ENCODE peak calls at places on chromosomes 6 and 20, in six cellular contexts. K is neuronal stem cell, C is brain microvascular endothelial cell, E is aorta, J is GM23248, G is stomach. H is an unnamed sample.
A peak's percentile ranks its signal among the peaks of the same experiment; 100 is the strongest.

GRCh38 chr6:78538002-78538401 is 329.3 kb upstream of the IRAK1BP1 start:
- DNase-seq in K (no peak), C (peak; percentile 66), E (no peak), J (peak; percentile 45), G (no peak), H (peak; percentile 14)

GRCh38 chr20:43955244-43956191 is 40.9 kb downstream of the TOX2 start:
- DNase-seq in K (no peak), C (peak; percentile 77), E (no peak), J (peak; percentile 97), G (no peak), H (peak; percentile 58)

GRCh38 chr6:143205983-143206382 is 145.3 kb downstream of the AIG1 start:
- DNase-seq in K (no peak), C (no peak), E (no peak), J (peak; percentile 68), G (no peak), H (no peak)

GRCh38 chr6:82980086-82980485 is 85.6 kb downstream of the UBE3D start:
- DNase-seq in K (no peak), C (no peak), E (no peak), J (peak; percentile 78), G (no peak), H (no peak)

GRCh38 chr20:9460518-9460917 is 53.9 kb upstream of the LAMP5 start:
- DNase-seq in K (no peak), C (peak; percentile 40), E (no peak), J (peak; percentile 47), G (no peak), H (no peak)

GRCh38 chr6:43971776-43972126 is 155.5 kb downstream of the MRPL14 start:
- DNase-seq in K (no peak), C (no peak), E (no peak), J (peak; percentile 15), G (no peak), H (no peak)

GRCh38 chr6:68087399-68088133 is 547.5 kb upstream of the ADGRB3 start:
- DNase-seq in K (no peak), C (no peak), E (no peak), J (no peak), G (no peak), H (no peak)

GRCh38 chr6:35640017-35640664 is 48.6 kb downstream of the FKBP5 start:
- DNase-seq in K (no peak), C (no peak), E (no peak), J (peak; percentile 28), G (no peak), H (peak; percentile 10)

GRCh38 chr6:137341721-137342195 is 122.6 kb upstream of the IFNGR1 start:
- DNase-seq in K (no peak), C (no peak), E (no peak), J (peak; percentile 65), G (peak; percentile 65), H (no peak)

GRCh38 chr6:6751615-6752014 is 163.1 kb downstream of the LY86 start:
- DNase-seq in K (no peak), C (no peak), E (no peak), J (peak; percentile 65), G (no peak), H (no peak)

GRCh38 chr20:10497283-10497682 is 62.2 kb downstream of the SLX4IP start:
- DNase-seq in K (no peak), C (no peak), E (no peak), J (no peak), G (no peak), H (no peak)

GRCh38 chr6:25248100-25248499 is 31.1 kb upstream of the CARMIL1 start:
- DNase-seq in K (no peak), C (peak; percentile 87), E (no peak), J (peak; percentile 75), G (no peak), H (no peak)

GRCh38 chr6:151475653-151476523 is 17.9 kb upstream of the CCDC170 start:
- DNase-seq in K (no peak), C (peak; percentile 36), E (no peak), J (peak; percentile 77), G (peak; percentile 38), H (no peak)

GRCh38 chr20:22744341-22745193 is 160.2 kb upstream of the FOXA2 start:
- DNase-seq in K (no peak), C (no peak), E (no peak), J (no peak), G (no peak), H (no peak)

GRCh38 chr6:108896111-108896661 is 48.0 kb downstream of the ARMC2 start:
- DNase-seq in K (no peak), C (peak; percentile 82), E (no peak), J (peak; percentile 91), G (no peak), H (no peak)

GRCh38 chr6:108895591-108895990 is 47.4 kb downstream of the ARMC2 start:
- DNase-seq in K (no peak), C (no peak), E (no peak), J (peak; percentile 45), G (no peak), H (no peak)

GRCh38 chr6:108902389-108902792 is 54.2 kb downstream of the ARMC2 start:
- DNase-seq in K (peak; percentile 21), C (no peak), E (no peak), J (peak; percentile 48), G (no peak), H (no peak)

GRCh38 chr6:108897371-108897770 is 49.1 kb downstream of the ARMC2 start:
- DNase-seq in K (no peak), C (peak; percentile 37), E (no peak), J (peak; percentile 19), G (peak; percentile 68), H (peak; percentile 54)
- H3K27ac ChIP-seq in K (no peak overlapping the region), C (peak overlapping the region; percentile 93), E (no peak overlapping the region), J (peak overlapping the region; percentile 91), G (no peak overlapping the region), H (peak overlapping the region; percentile 69)

GRCh38 chr6:118652051-118652699 is 784 bp upstream of the CEP85L start:
- DNase-seq in K (no peak), C (no peak), E (no peak), J (no peak), G (no peak), H (no peak)
- H3K27ac ChIP-seq in K (no peak overlapping the region), C (no peak overlapping the region), E (no peak overlapping the region), J (peak overlapping the region; percentile 90), G (peak overlapping the region; percentile 97), H (peak overlapping the region; percentile 51)

DNA sequence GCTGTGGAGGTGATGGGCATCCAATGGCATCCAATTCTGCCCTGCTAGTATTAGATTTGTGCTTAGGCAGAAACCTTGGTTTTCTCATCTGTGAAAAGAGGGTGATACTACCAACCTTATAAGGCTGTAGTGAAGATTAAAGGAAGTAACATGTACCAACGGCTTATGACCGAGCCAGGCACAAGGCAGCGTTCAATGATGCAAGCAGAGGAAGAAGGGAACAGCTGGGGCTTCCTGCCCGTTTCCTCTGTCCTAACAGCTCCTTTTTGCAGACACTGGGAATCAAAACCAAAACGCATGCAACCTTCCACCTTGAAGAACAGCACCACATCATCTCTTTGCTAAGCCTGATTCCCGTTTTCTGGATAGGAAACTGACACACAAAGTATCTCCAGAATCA is 1.2 kb downstream of the SLC22A16 start:
- DNase-seq in K (no peak), C (no peak), E (peak; percentile 67), J (no peak), G (no peak), H (no peak)
- H3K27ac ChIP-seq in K (no peak overlapping the region), C (no peak overlapping the region), E (no peak overlapping the region), J (no peak overlapping the region), G (peak overlapping the region; percentile 40), H (no peak overlapping the region)

GRCh38 chr6:157072128-157072527 is 251.2 kb downstream of the TMEM242 start:
- DNase-seq in K (no peak), C (no peak), E (no peak), J (no peak), G (no peak), H (no peak)

GRCh38 chr6:157073596-157073995 is 249.7 kb downstream of the TMEM242 start:
- DNase-seq in K (no peak), C (no peak), E (no peak), J (no peak), G (no peak), H (no peak)

GRCh38 chr6:157069585-157069984 is 253.7 kb downstream of the TMEM242 start:
- DNase-seq in K (no peak), C (no peak), E (no peak), J (no peak), G (no peak), H (no peak)

GRCh38 chr6:157068691-157069228 is 254.6 kb downstream of the TMEM242 start:
- DNase-seq in K (no peak), C (no peak), E (no peak), J (no peak), G (no peak), H (no peak)

GRCh38 chr6:157070403-157071107 is 252.8 kb downstream of the TMEM242 start:
- DNase-seq in K (no peak), C (no peak), E (no peak), J (peak; percentile 12), G (no peak), H (no peak)
- H3K27ac ChIP-seq in K (no peak overlapping the region), C (no peak overlapping the region), E (no peak overlapping the region), J (no peak overlapping the region), G (no peak overlapping the region), H (no peak overlapping the region)

GRCh38 chr6:31825553-31825952 is 2.0 kb upstream of the HSPA1B start:
- DNase-seq in K (no peak), C (no peak), E (no peak), J (no peak), G (no peak), H (no peak)

GRCh38 chr6:31826793-31827285 is 699 bp upstream of the HSPA1B start:
- DNase-seq in K (no peak), C (no peak), E (peak; percentile 93), J (peak; percentile 91), G (peak; percentile 91), H (no peak)

GRCh38 chr6:31831350-31832215 is 4.0 kb downstream of the HSPA1B start:
- DNase-seq in K (no peak), C (no peak), E (no peak), J (peak; percentile 15), G (no peak), H (no peak)

GRCh38 chr6:31827286-31828079 is at the start of gene HSPA1B:
- DNase-seq in K (peak; percentile 99), C (peak; percentile 100), E (peak; percentile 99), J (peak; percentile 99), G (peak; percentile 100), H (peak; percentile 99)

GRCh38 chr6:31829633-31830492 is 2.3 kb downstream of the HSPA1B start:
- DNase-seq in K (peak; percentile 33), C (no peak), E (no peak), J (peak; percentile 75), G (no peak), H (no peak)
- H3K27ac ChIP-seq in K (no peak overlapping the region), C (no peak overlapping the region), E (no peak overlapping the region), J (peak overlapping the region; percentile 59), G (peak overlapping the region; percentile 96), H (peak overlapping the region; percentile 69)

H was measured in epithelial cell of prostate.